ENCODE peak calls at places on chromosomes 2 and 18, in five cellular contexts. N is HepG2, T is prostate gland, D is spleen, R is GM12878. H is an unnamed sample.

GRCh38 chr2:172571245-172571644 is 15.4 kb downstream of the PDK1 start:
- DNase-seq in N (peak), T (no peak), D (no peak), R (no peak), H (no peak)

GRCh38 chr2:157971702-157972101 is 95.6 kb upstream of the ACVR1 start:
- DNase-seq in N (no peak), T (no peak), D (no peak), R (no peak), H (no peak)

GRCh38 chr2:55225481-55226020 is 6.5 kb downstream of the CLHC1 start:
- DNase-seq in N (no peak), T (no peak), D (no peak), R (no peak), H (no peak)

GRCh38 chr18:79868811-79869541 is 71.2 kb downstream of the KCNG2 start:
- DNase-seq in N (no peak), T (no peak), D (peak), R (no peak), H (no peak)

GRCh38 chr2:127662937-127663565 is 12.3 kb downstream of the LIMS2 start:
- DNase-seq in N (no peak), T (no peak), D (peak), R (no peak), H (no peak)

GRCh38 chr2:238064376-238064775 is 3.6 kb downstream of the SCLY start:
- DNase-seq in N (no peak), T (no peak), D (no peak), R (no peak), H (no peak)

GRCh38 chr18:25351773-25352628 is at the start of gene ZNF521:
- DNase-seq in N (peak), T (peak), D (peak), R (no peak), H (peak)

GRCh38 chr2:9360110-9360509 is 63.2 kb downstream of the ITGB1BP1 start:
- DNase-seq in N (no peak), T (no peak), D (no peak), R (no peak), H (no peak)

GRCh38 chr2:54560146-54560881 is 104.2 kb downstream of the SPTBN1 start:
- DNase-seq in N (no peak), T (peak), D (peak), R (no peak), H (no peak)

GRCh38 chr2:68740184-68740914 is 5.7 kb downstream of the ARHGAP25 start:
- DNase-seq in N (no peak), T (no peak), D (no peak), R (no peak), H (no peak)

GRCh38 chr2:74367789-74368188 is 12.3 kb downstream of the DCTN1 start:
- DNase-seq in N (no peak), T (no peak), D (no peak), R (no peak), H (no peak)

GRCh38 chr2:43605079-43605655 is 9.3 kb upstream of the THADA start:
- DNase-seq in N (peak), T (no peak), D (no peak), R (no peak), H (no peak)

GRCh38 chr2:223941579-223942277 is 3.4 kb downstream of the WDFY1 start:
- DNase-seq in N (no peak), T (no peak), D (no peak), R (peak), H (no peak)

GRCh38 chr2:176096986-176097819 is 2.4 kb upstream of the HOXD12 start:
- DNase-seq in N (peak), T (peak), D (peak), R (no peak), H (peak)

GRCh38 chr2:101812226-101812625 is 114.7 kb downstream of the MAP4K4 start:
- DNase-seq in N (no peak), T (no peak), D (no peak), R (no peak), H (no peak)

GRCh38 chr2:129903586-129904425 is 75.7 kb upstream of the RAB6C start:
- DNase-seq in N (no peak), T (no peak), D (no peak), R (no peak), H (peak)

GRCh38 chr2:151071382-151071781 is 190.3 kb downstream of the RBM43 start:
- DNase-seq in N (no peak), T (no peak), D (no peak), R (no peak), H (no peak)
- TF ChIP-seq CTCF in N (no peak), T (no peak), D (no peak), R (no peak), H (no peak)

GRCh38 chr2:159963700-159964099 is 98.7 kb downstream of the PLA2R1 start:
- DNase-seq in N (no peak), T (no peak), D (no peak), R (peak), H (no peak)

GRCh38 chr2:159961005-159961404 is 101.4 kb downstream of the PLA2R1 start:
- DNase-seq in N (no peak), T (no peak), D (no peak), R (no peak), H (no peak)

GRCh38 chr2:159959136-159959535 is 103.3 kb downstream of the PLA2R1 start:
- DNase-seq in N (no peak), T (no peak), D (no peak), R (no peak), H (no peak)

DNA sequence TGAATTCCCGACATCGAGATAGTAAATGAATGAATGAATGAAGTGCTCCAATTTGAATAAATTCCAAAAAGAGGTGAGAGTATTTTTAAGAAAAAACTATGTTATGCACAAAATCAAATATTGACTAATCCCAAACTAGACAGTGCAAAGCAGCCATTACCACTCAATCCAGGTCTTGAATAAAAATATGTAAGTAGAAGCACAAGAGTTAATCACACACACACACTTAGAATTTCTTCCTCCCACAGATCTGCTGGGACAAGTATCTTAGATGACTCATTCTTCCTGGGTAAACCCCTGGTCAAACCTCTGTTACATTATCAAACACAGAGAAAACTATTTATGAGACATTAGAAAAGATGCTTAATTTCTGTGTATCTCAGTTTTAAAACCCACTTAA is 102.0 kb downstream of the PLA2R1 start:
- DNase-seq in N (no peak), T (peak), D (no peak), R (peak), H (no peak)
- TF ChIP-seq POLR2AphosphoS5 in N (no peak), T (peak), D (no peak), R (no peak), H (no peak)

GRCh38 chr2:196639180-196640030 is at the start of gene CCDC150:
- DNase-seq in N (peak), T (peak), D (peak), R (peak), H (peak)
- TF ChIP-seq POLR2A in N (peak), T (peak), D (no peak), R (peak), H (no peak)

GRCh38 chr2:2226326-2226725 is 104.7 kb downstream of the MYT1L start:
- DNase-seq in N (no peak), T (no peak), D (no peak), R (no peak), H (no peak)

GRCh38 chr2:2232167-2232566 is 98.9 kb downstream of the MYT1L start:
- DNase-seq in N (no peak), T (peak), D (no peak), R (no peak), H (peak)

GRCh38 chr2:2234398-2234797 is 96.7 kb downstream of the MYT1L start:
- DNase-seq in N (no peak), T (no peak), D (no peak), R (no peak), H (no peak)

GRCh38 chr2:2233171-2233826 is 97.8 kb downstream of the MYT1L start:
- DNase-seq in N (no peak), T (no peak), D (no peak), R (no peak), H (no peak)

GRCh38 chr2:2229898-2230817 is 100.9 kb downstream of the MYT1L start:
- DNase-seq in N (no peak), T (no peak), D (no peak), R (no peak), H (no peak)
- TF ChIP-seq CTCF in N (peak), T (no peak), D (no peak), R (no peak), H (no peak)

DNA sequence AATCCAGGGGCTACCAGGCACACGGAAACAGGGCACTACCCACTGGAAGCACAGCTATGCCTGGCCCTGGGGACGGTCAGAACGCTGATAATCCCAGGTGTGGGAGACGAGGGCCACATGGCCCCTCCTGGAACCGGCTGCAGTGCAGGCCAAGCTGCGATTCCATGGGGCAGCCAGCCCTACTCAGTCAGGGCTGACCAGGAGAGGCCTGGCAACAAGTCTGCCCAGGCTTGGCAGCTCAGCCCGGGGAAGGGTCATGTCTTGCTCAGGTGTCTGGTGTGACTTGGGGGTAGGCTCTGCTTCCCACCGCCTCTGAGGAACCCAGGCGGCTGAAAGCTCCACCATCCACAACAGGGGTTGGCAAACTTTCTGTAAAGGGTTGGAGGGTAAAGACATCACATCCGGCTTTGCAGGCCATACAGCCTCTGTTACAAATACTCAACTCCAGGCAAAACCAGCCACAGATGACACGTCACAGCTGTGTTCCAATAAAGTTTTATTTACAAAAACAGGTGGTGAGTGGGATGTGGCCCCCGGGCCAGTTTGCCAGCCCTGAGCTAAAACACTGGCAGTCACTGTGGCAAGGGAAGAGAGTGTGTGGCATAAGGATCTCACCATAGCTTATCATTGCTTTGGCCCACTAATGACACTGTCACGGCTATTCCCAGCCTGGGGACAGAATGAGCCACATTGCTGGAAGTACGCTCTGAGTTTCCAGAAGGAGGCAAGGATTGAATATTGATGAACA is 85.2 kb downstream of the NDUFA10 start:
- DNase-seq in N (no peak), T (no peak), D (peak), R (no peak), H (peak)
- TF ChIP-seq POLR2AphosphoS5 in N (no peak), T (no peak), D (no peak), R (no peak), H (no peak)

DNA sequence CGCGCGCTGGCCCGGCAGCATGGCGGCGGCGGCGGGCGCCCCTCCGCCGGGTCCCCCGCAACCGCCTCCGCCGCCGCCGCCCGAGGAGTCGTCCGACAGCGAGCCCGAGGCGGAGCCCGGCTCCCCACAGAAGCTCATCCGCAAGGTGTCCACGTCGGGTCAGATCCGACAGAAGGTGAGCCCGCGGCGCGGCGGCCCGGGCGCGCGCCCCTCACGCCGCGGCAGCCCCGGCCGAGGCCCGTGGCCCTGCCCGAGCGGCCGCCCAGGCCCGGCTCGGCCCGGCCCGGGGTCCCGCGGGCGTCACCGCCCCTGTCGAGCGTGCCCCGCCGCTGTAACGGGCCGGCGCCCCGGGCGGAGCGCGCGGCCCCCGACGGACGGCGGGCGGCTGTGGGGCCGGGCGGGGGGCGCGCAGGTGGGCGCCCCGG is 218 bp downstream of the DGKD start:
- DNase-seq in N (no peak), T (no peak), D (no peak), R (no peak), H (no peak)
- TF ChIP-seq POLR2A in N (peak), T (no peak), D (no peak), R (peak), H (no peak)

DNA sequence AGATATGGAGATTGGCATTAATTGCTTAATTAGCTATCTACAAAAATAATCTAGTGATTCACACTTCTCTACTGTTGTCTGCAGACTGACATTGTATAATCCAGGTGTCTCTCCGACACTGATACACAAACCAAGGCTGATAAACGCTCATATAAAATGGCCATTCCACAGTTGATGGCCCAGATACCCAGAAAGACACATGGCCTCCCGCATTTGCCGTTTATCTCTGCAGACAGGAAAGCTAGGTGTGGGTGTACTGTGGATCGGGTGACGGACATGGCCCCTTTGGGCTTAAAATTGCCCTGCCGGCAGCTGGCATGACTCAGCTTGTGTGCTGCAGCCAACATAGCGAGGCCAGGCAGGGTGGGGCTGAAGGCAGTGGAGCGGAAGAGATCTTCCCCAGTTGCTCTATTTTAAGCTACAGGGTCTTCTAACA is 18.5 kb downstream of the PMAIP1 start:
- DNase-seq in N (no peak), T (no peak), D (peak), R (peak), H (peak)
- TF ChIP-seq CTCF in N (no peak), T (no peak), D (no peak), R (no peak), H (no peak)

GRCh38 chr2:174334278-174334715 is 457 bp upstream of the SP9 start:
- DNase-seq in N (no peak), T (no peak), D (no peak), R (no peak), H (no peak)

GRCh38 chr2:174337337-174338154 is 2.8 kb downstream of the SP9 start:
- DNase-seq in N (no peak), T (no peak), D (peak), R (no peak), H (no peak)

GRCh38 chr2:174334781-174335604 is at the start of gene SP9:
- DNase-seq in N (peak), T (no peak), D (no peak), R (no peak), H (no peak)

GRCh38 chr2:174336403-174337336 is 1.9 kb downstream of the SP9 start:
- DNase-seq in N (peak), T (no peak), D (peak), R (no peak), H (no peak)

DNA sequence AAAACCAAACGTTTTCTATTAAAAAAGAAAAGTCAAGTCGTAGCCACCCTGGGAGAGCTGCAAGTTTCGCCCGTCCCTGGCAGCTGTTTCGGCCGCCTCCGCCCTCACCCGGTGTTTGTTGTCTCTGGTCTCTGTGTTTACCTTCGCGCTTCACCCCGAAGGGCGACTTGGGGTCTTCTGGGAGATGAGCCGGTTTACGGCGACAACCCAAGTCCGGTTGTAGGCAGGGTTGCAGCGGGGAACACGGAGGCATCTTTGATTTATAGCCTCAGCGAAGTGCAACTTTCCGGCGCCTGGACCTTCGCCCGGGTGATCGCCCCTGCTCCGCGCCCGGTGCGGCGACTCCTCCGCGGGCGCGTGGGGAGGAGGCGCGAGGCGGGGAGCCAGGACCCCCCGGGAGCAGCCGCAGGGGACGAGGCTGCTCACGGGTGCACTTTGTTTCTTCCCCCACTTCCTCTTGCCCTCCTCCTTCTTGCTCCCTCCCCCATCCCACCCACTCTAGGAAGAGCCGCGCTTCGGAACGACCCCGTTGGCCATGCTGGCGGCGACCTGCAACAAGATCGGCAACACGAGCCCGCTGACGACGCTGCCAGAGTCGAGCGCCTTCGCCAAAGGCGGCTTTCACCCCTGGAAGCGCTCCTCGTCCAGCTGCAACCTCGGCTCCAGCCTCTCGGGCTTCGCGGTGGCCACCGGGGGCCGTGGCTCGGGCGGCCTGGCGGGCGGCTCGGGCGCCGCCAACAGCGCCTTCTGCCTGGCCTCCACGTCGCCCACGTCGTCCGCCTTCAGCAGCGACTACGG is 1.1 kb downstream of the SP9 start:
- DNase-seq in N (no peak), T (no peak), D (no peak), R (no peak), H (no peak)
- TF ChIP-seq POLR2AphosphoS5 in N (no peak), T (no peak), D (no peak), R (no peak), H (no peak)

H was measured in stomach.